ENCODE peak calls at places on chromosomes 11 and 22, in seven cellular contexts. R, V, P, Z, D, O and G are unnamed samples.
A peak's percentile ranks its signal among the peaks of the same experiment; 100 is the strongest.

GRCh38 chr11:95788921-95789505 is 569 bp downstream of the FAM76B start:
- DNase-seq in R (peak; percentile 47), V (no peak), P (peak; percentile 50), Z (no peak), D (peak; percentile 69), O (peak; percentile 92), G (no peak)

GRCh38 chr11:90220391-90220790 is 2.5 kb downstream of the CHORDC1 start:
- DNase-seq in R (peak; percentile 54), V (no peak), P (no peak), Z (no peak), D (no peak), O (no peak), G (no peak)

GRCh38 chr11:119709638-119710346 is 19.2 kb downstream of the NECTIN1 start:
- DNase-seq in R (peak; percentile 75), V (peak; percentile 46), P (no peak), Z (no peak), D (no peak), O (no peak), G (no peak)

GRCh38 chr11:44036811-44037657 is 10.7 kb upstream of the ACCSL start:
- DNase-seq in R (peak; percentile 94), V (no peak), P (peak; percentile 84), Z (peak; percentile 93), D (peak; percentile 89), O (peak; percentile 93), G (peak; percentile 55)

GRCh38 chr22:33542153-33542552 is 378.1 kb downstream of the LARGE1 start:
- DNase-seq in R (no peak), V (no peak), P (no peak), Z (no peak), D (no peak), O (no peak), G (no peak)

GRCh38 chr22:49997932-49998717 is 14.4 kb downstream of the IL17REL start:
- DNase-seq in R (no peak), V (no peak), P (no peak), Z (peak; percentile 60), D (no peak), O (no peak), G (no peak)

GRCh38 chr11:11171854-11172253 is 181.2 kb downstream of the CSNK2A3 start:
- DNase-seq in R (no peak), V (no peak), P (no peak), Z (no peak), D (no peak), O (no peak), G (no peak)

GRCh38 chr11:68212421-68213134 is 518 bp downstream of the KMT5B start:
- DNase-seq in R (peak; percentile 87), V (no peak), P (peak; percentile 36), Z (peak; percentile 91), D (peak; percentile 57), O (no peak), G (peak; percentile 49)

GRCh38 chr11:80167766-80168165 is 726.9 kb upstream of the TENM4 start:
- DNase-seq in R (peak; percentile 9), V (no peak), P (no peak), Z (no peak), D (no peak), O (no peak), G (no peak)

GRCh38 chr22:44746836-44747519 is 5.4 kb upstream of the ARHGAP8 start:
- DNase-seq in R (no peak), V (no peak), P (no peak), Z (no peak), D (no peak), O (no peak), G (no peak)

GRCh38 chr11:70271635-70271953 is 1.1 kb downstream of the PPFIA1 start:
- DNase-seq in R (no peak), V (no peak), P (no peak), Z (no peak), D (no peak), O (no peak), G (no peak)

GRCh38 chr11:70543611-70544010 is 145.3 kb downstream of the CTTN start:
- DNase-seq in R (no peak), V (no peak), P (no peak), Z (peak; percentile 47), D (no peak), O (no peak), G (no peak)

GRCh38 chr22:36528336-36528735 is 630 bp downstream of the EIF3D start:
- DNase-seq in R (no peak), V (no peak), P (no peak), Z (no peak), D (no peak), O (no peak), G (no peak)